ENCODE peak calls at places on chromosomes 5 and 9, in nine cellular contexts. P is uterus; E is esophagus squamous epithelium; Q is sigmoid colon; X is endodermal cell; T is HCT116; U is lower lobe of right lung; B is CD4-positive, alpha-beta memory T cell; C is left ventricle myocardium inferior. W is an unnamed sample. For H3K36me3 and H3K4me1, the result is how much of the 10 kb centered on the place peaks cover.

GRCh38 chr9:124222109-124222508 is 35.6 kb upstream of the NEK6 start:
- DNase-seq in P (no peak), E (no peak), Q (no peak), X (peak), T (no peak), U (no peak), B (no peak), C (no peak), W (no peak)

GRCh38 chr5:145531038-145531734 is 304.0 kb downstream of the PRELID2 start:
- DNase-seq in P (peak), E (no peak), Q (no peak), X (no peak), T (peak), U (no peak), B (no peak), C (no peak), W (no peak)

GRCh38 chr9:135343136-135343535 is 136.4 kb upstream of the PPP1R26 start:
- DNase-seq in P (no peak), E (no peak), Q (peak), X (no peak), T (no peak), U (peak), B (no peak), C (no peak), W (no peak)

GRCh38 chr9:121906074-121906520 is 187.0 kb downstream of the TTLL11 start:
- DNase-seq in P (no peak), E (no peak), Q (no peak), X (no peak), T (no peak), U (no peak), B (no peak), C (no peak), W (no peak)

GRCh38 chr5:93226202-93226735 is 354.8 kb downstream of the NR2F1-AS1 start:
- DNase-seq in P (no peak), E (no peak), Q (no peak), X (no peak), T (no peak), U (no peak), B (no peak), C (no peak), W (no peak)

GRCh38 chr5:65329266-65329665 is 152.5 kb downstream of the ADAMTS6 start:
- DNase-seq in P (no peak), E (no peak), Q (no peak), X (no peak), T (no peak), U (no peak), B (no peak), C (no peak), W (no peak)

GRCh38 chr5:24381861-24382460 is 262.8 kb downstream of the CDH10 start:
- DNase-seq in P (no peak), E (no peak), Q (no peak), X (no peak), T (no peak), U (no peak), B (no peak), C (no peak), W (no peak)

GRCh38 chr9:115882911-115883310 is 270.7 kb upstream of the PAPPA start:
- DNase-seq in P (no peak), E (no peak), Q (no peak), X (no peak), T (no peak), U (no peak), B (no peak), C (no peak), W (no peak)

GRCh38 chr9:94002316-94003140 is 47.4 kb upstream of the BARX1 start:
- DNase-seq in P (no peak), E (no peak), Q (no peak), X (peak), T (no peak), U (no peak), B (no peak), C (no peak), W (no peak)

GRCh38 chr9:119868694-119869093 is 499.5 kb upstream of the BRINP1 start:
- DNase-seq in P (no peak), E (no peak), Q (peak), X (peak), T (no peak), U (peak), B (no peak), C (no peak), W (no peak)

GRCh38 chr5:15234366-15234765 is 265.6 kb upstream of the FBXL7 start:
- DNase-seq in P (no peak), E (no peak), Q (no peak), X (peak), T (no peak), U (no peak), B (no peak), C (no peak), W (no peak)

GRCh38 chr9:12708562-12709298 is 15.5 kb downstream of the TYRP1 start:
- DNase-seq in P (no peak), E (no peak), Q (no peak), X (no peak), T (peak), U (no peak), B (no peak), C (no peak), W (no peak)

GRCh38 chr5:171484460-171484899 is 65.0 kb downstream of the FGF18 start:
- DNase-seq in P (peak), E (no peak), Q (no peak), X (peak), T (peak), U (no peak), B (no peak), C (no peak), W (no peak)

GRCh38 chr9:114249424-114250234 is 73.3 kb upstream of the ORM1 start:
- DNase-seq in P (no peak), E (no peak), Q (no peak), X (no peak), T (no peak), U (no peak), B (no peak), C (no peak), W (no peak)

GRCh38 chr9:114248274-114248673 is 74.6 kb upstream of the ORM1 start:
- DNase-seq in P (no peak), E (no peak), Q (no peak), X (no peak), T (no peak), U (no peak), B (no peak), C (no peak), W (no peak)

GRCh38 chr9:114250235-114250568 is 72.7 kb upstream of the ORM1 start:
- DNase-seq in P (peak), E (no peak), Q (peak), X (no peak), T (no peak), U (peak), B (no peak), C (peak), W (peak)

GRCh38 chr9:114252394-114252793 is 70.5 kb upstream of the ORM1 start:
- DNase-seq in P (no peak), E (no peak), Q (no peak), X (no peak), T (no peak), U (no peak), B (no peak), C (no peak), W (no peak)

DNA sequence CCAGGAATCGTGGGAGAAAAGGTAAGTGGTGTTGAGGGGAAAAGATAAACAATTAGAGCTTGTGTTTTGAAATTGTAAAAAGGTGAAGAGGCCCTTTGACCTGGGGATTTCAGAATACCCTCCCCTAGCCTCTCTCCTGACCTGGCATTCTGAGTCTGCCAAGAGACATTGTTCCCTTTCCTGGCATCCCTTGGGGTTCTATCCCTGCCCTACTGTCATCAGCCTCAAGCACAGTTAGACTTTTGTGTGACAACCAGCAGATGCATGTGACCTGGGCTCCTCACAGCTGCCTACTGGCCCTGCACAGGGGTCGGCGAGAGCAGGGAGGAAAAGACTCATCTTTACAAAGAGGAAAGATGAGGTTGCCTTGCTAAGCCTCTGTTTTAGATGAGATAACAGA is 72.2 kb upstream of the ORM1 start:
- DNase-seq in P (no peak), E (no peak), Q (no peak), X (no peak), T (no peak), U (no peak), B (no peak), C (no peak), W (no peak)
- H3K36me3 ChIP-seq in P (under half), E (under half), Q (under half), X (under half), T (under half), U (under half), B (under half), C (under half), W (under half)

GRCh38 chr5:141609044-141609443 is 9.8 kb downstream of the DIAPH1 start:
- DNase-seq in P (no peak), E (no peak), Q (no peak), X (no peak), T (no peak), U (no peak), B (no peak), C (no peak), W (no peak)
- H3K4me3 ChIP-seq in P (no peak), E (no peak), Q (no peak), X (no peak), T (no peak), U (no peak), B (no peak), C (no peak), W (no peak)

DNA sequence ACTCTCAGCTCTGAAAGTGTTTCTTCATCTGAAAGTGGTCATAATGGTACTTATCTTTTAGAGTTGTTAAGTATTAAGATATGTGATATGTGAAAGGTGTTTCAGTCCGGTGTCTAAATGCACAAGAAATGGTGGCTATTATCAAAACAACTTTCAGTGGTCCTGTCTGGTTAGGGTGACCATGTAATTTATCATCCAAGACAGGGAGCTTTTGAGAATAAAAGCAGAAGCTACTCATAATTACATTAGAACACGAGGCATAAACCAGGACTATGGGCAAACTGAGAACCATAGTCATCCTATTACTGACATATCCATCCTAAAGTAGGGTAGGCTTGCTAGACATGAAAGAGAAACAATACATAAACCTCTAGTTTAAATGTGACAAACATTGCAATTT is 418.1 kb upstream of the SEMA6A start:
- DNase-seq in P (no peak), E (no peak), Q (no peak), X (no peak), T (no peak), U (no peak), B (no peak), C (no peak), W (no peak)
- H3K4me1 ChIP-seq in P (under half), E (under half), Q (under half), X (under half), T (under half), U (under half), B (under half), C (under half), W (under half)

GRCh38 chr5:62522811-62523210 is 55.8 kb upstream of the LRRC70 start:
- DNase-seq in P (no peak), E (no peak), Q (no peak), X (no peak), T (no peak), U (no peak), B (no peak), C (no peak), W (no peak)

GRCh38 chr5:62521319-62521718 is 57.3 kb upstream of the LRRC70 start:
- DNase-seq in P (no peak), E (no peak), Q (no peak), X (no peak), T (no peak), U (no peak), B (no peak), C (no peak), W (no peak)
- H3K36me3 ChIP-seq in P (under half), E (under half), Q (under half), X (under half), T (under half), U (under half), B (under half), C (under half), W (under half)

GRCh38 chr5:143274952-143275351 is 128.5 kb downstream of the NR3C1 start:
- DNase-seq in P (no peak), E (no peak), Q (no peak), X (no peak), T (no peak), U (no peak), B (no peak), C (no peak), W (no peak)
- H3K4me3 ChIP-seq in P (no peak), E (no peak), Q (no peak), X (no peak), T (no peak), U (no peak), B (no peak), C (no peak), W (no peak)

DNA sequence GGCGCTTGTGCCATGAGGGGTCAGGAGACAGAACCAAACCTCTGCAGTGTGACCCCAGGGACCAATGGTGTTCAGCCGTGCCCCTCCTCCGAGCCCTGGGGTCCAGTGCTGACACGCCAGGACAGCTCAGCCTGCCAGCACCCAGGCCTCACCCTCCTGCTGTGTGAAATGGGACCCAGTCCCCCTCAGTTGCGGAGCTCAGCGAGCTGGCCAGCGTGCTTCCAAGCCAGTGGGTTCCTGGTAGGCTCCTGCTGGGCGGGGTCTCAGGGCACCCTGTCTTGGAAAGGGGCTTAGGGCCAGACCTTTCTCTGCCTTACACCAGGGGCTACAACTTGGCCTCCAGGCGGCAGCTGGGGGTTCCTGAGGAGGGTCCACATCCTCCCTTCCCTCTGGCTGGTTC is 4.4 kb downstream of the RNF44 start:
- DNase-seq in P (no peak), E (no peak), Q (no peak), X (peak), T (no peak), U (peak), B (no peak), C (no peak), W (no peak)
- H3K4me1 ChIP-seq in P (under half), E (half or more), Q (half or more), X (under half), T (under half), U (half or more), B (half or more), C (half or more), W (half or more)

DNA sequence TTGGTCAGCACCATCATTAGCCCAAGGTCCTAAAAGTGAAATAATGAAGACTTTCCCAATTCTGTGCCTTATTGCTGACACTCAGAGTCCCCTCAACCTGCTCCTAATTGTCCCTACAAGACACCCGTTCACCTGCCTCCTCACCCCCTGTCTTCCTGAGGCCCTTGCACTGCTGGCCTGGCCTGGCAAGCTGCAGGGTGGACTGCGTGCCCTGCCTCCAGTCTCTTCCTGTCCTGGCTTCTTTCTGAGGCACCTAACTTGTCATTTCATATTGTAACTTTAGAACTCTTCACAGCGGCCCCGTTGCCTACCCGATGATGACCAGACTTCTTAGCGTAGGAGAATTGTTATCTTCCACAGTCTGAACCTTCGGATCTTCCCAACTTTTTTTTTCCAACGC is 153.9 kb downstream of the SMARCA2 start:
- DNase-seq in P (no peak), E (no peak), Q (no peak), X (no peak), T (no peak), U (no peak), B (no peak), C (no peak), W (no peak)
- H3K36me3 ChIP-seq in P (under half), E (under half), Q (under half), X (under half), T (under half), U (half or more), B (under half), C (under half), W (under half)